ENCODE peak calls at places on chromosome 6, in ten cellular contexts. G is A172; Z is SK-MEL-5; N is stimulated activated CD4-positive, alpha-beta T cell treated with anti-CD3 and anti-CD28 coated beads, Interleukin-12 subunit alpha, Interleukin-12 subunit beta, amount 100 ng/mL, for 4 hours; O is nephron progenitor cell; F is GM04504; W is dorsolateral prefrontal cortex; C is endodermal cell; X is H54; H is caudate nucleus. L is an unnamed sample.

GRCh38 chr6:1081566-1081965 is 230.3 kb upstream of the FOXQ1 start:
- DNase-seq in N (no peak), W (no peak), H (no peak), Z (no peak), C (no peak), F (no peak), G (no peak), X (no peak), O (no peak), L (no peak)

GRCh38 chr6:116158641-116159040 is 32.7 kb upstream of the COL10A1 start:
- DNase-seq in W (no peak), Z (no peak), O (no peak), F (no peak), C (no peak), H (no peak), N (no peak), G (no peak), X (no peak), L (no peak)

GRCh38 chr6:133099573-133099972 is 141.6 kb upstream of the EYA4 start:
- DNase-seq in G (peak), O (no peak), Z (peak), H (no peak), X (no peak), N (no peak), C (no peak), F (no peak), W (no peak), L (peak)

GRCh38 chr6:26295691-26296555 is 69.1 kb upstream of the BTN3A2 start:
- DNase-seq in X (no peak), W (no peak), Z (peak), C (no peak), G (peak), N (no peak), H (no peak), O (no peak), F (no peak), L (no peak)

GRCh38 chr6:38973178-38974057 is 75.2 kb upstream of the GLP1R start:
- DNase-seq in H (no peak), G (peak), N (no peak), Z (peak), O (no peak), W (no peak), X (peak), F (peak), C (no peak), L (peak)

GRCh38 chr6:112639436-112639835 is 292.3 kb downstream of the RFPL4B start:
- DNase-seq in C (no peak), G (peak), Z (no peak), H (no peak), N (no peak), X (no peak), W (no peak), F (no peak), O (no peak), L (peak)

GRCh38 chr6:53161481-53162009 is 12.9 kb upstream of the GCM1 start:
- DNase-seq in Z (no peak), C (no peak), F (no peak), H (no peak), G (no peak), N (no peak), O (no peak), X (no peak), W (no peak), L (no peak)

GRCh38 chr6:95197590-95197989 is 379.7 kb upstream of the MANEA start:
- DNase-seq in C (no peak), N (no peak), X (no peak), W (no peak), G (no peak), F (no peak), O (no peak), Z (no peak), H (no peak), L (no peak)

GRCh38 chr6:41355952-41356351 is 20.5 kb downstream of the NCR2 start:
- DNase-seq in Z (no peak), C (no peak), X (no peak), F (no peak), N (no peak), W (no peak), O (no peak), H (no peak), G (no peak), L (no peak)

GRCh38 chr6:841569-841968 is 148.6 kb upstream of the EXOC2 start:
- DNase-seq in O (no peak), G (no peak), F (no peak), X (no peak), Z (no peak), N (no peak), W (no peak), C (no peak), H (no peak), L (no peak)

GRCh38 chr6:116969211-116969863 is 92.3 kb downstream of the RFX6 start:
- DNase-seq in Z (peak), W (no peak), F (peak), N (no peak), G (peak), C (peak), O (peak), X (no peak), H (no peak), L (peak)

GRCh38 chr6:134267917-134268361 is 50.0 kb downstream of the SGK1 start:
- DNase-seq in Z (peak), H (peak), W (peak), O (peak), G (no peak), N (no peak), F (no peak), X (no peak), C (peak), L (peak)

GRCh38 chr6:115613488-115613887 is 447.2 kb downstream of the FRK start:
- DNase-seq in Z (no peak), N (no peak), O (no peak), F (peak), X (no peak), G (peak), H (no peak), W (no peak), C (no peak), L (peak)

GRCh38 chr6:151068761-151069312 is 170.9 kb upstream of the AKAP12 start:
- DNase-seq in Z (no peak), C (no peak), F (peak), O (no peak), W (no peak), X (no peak), N (no peak), G (peak), H (no peak), L (no peak)

GRCh38 chr6:93417421-93417996 is 1.9 kb downstream of the EPHA7 start:
- DNase-seq in Z (peak), N (no peak), G (no peak), C (peak), W (peak), F (no peak), X (no peak), O (peak), H (no peak), L (no peak)

GRCh38 chr6:161359617-161359945 is 85.7 kb upstream of the AGPAT4 start:
- DNase-seq in W (no peak), Z (no peak), X (no peak), G (no peak), O (no peak), F (no peak), H (no peak), N (no peak), C (no peak), L (no peak)

GRCh38 chr6:130203370-130203769 is 19.4 kb downstream of the SAMD3 start:
- DNase-seq in G (no peak), F (no peak), X (no peak), O (no peak), H (no peak), C (no peak), Z (no peak), N (no peak), W (no peak), L (no peak)

GRCh38 chr6:1392813-1393640 is 3.7 kb downstream of the FOXF2 start:
- DNase-seq in Z (no peak), N (no peak), F (no peak), H (no peak), W (no peak), C (peak), X (no peak), G (no peak), O (peak), L (no peak)

GRCh38 chr6:139655783-139656705 is 281.6 kb upstream of the CITED2 start:
- DNase-seq in Z (no peak), H (no peak), W (no peak), G (no peak), N (no peak), C (no peak), O (peak), X (no peak), F (no peak), L (no peak)

GRCh38 chr6:65937982-65938381 is 231.0 kb upstream of the EYS start:
- DNase-seq in N (no peak), Z (no peak), W (no peak), H (no peak), G (peak), X (no peak), C (no peak), F (no peak), O (no peak), L (no peak)

GRCh38 chr6:85449818-85450577 is at the start of gene NT5E:
- DNase-seq in Z (peak), W (peak), N (peak), X (peak), G (peak), C (peak), H (peak), F (no peak), O (peak), L (peak)

GRCh38 chr6:12208190-12208589 is 82.0 kb upstream of the EDN1 start:
- DNase-seq in H (no peak), W (no peak), Z (no peak), N (no peak), X (peak), O (no peak), C (no peak), G (peak), F (peak), L (no peak)

GRCh38 chr6:90369024-90369519 is 72.4 kb upstream of the BACH2 start:
- DNase-seq in H (no peak), N (no peak), O (no peak), W (no peak), C (peak), X (peak), G (peak), Z (peak), F (peak), L (peak)

GRCh38 chr6:34001706-34002645 is 143.9 kb downstream of the GRM4 start:
- DNase-seq in N (no peak), H (no peak), O (no peak), X (no peak), G (no peak), Z (no peak), W (no peak), C (no peak), F (no peak), L (no peak)

GRCh38 chr6:16041327-16041726 is 87.6 kb upstream of the MYLIP start:
- DNase-seq in O (no peak), H (no peak), N (no peak), X (no peak), F (no peak), G (no peak), W (no peak), C (no peak), Z (no peak), L (no peak)

GRCh38 chr6:44641344-44641743 is 253.8 kb downstream of the CDC5L start:
- DNase-seq in G (no peak), N (no peak), H (no peak), Z (no peak), O (no peak), X (no peak), W (no peak), C (no peak), F (no peak), L (no peak)

GRCh38 chr6:159718634-159719033 is 8.7 kb upstream of the WTAP start:
- DNase-seq in Z (no peak), W (no peak), C (no peak), H (no peak), N (no peak), F (no peak), O (no peak), X (no peak), G (no peak), L (no peak)

GRCh38 chr6:82555801-82556200 is 192.2 kb downstream of the TPBG start:
- DNase-seq in W (no peak), H (no peak), O (no peak), N (no peak), G (peak), X (peak), F (no peak), C (no peak), Z (no peak), L (no peak)

GRCh38 chr6:105301072-105301503 is 101.8 kb downstream of the PREP start:
- DNase-seq in G (no peak), H (no peak), X (no peak), N (no peak), F (no peak), C (no peak), W (no peak), O (peak), Z (no peak), L (no peak)

L was measured in COLO829.